ENCODE peak calls at places on chromosomes 6 and 20, in six cellular contexts. One of them, this sample, is unnamed.

GRCh38 chr6:41732601-41733348 is 2.6 kb downstream of the TFEB start:
- DNase-seq in kidney epithelial cell: no peak
- DNase-seq in cardiac muscle cell: no peak
- DNase-seq in CD8-positive, alpha-beta T cell: peak
- DNase-seq in heart left ventricle: no peak
- DNase-seq in GM13977: peak
- DNase-seq in this sample: no peak

GRCh38 chr6:24231578-24231977 is 105.6 kb downstream of the NRSN1 start:
- DNase-seq in GM13977: no peak
- DNase-seq in kidney epithelial cell: no peak
- DNase-seq in cardiac muscle cell: no peak
- DNase-seq in heart left ventricle: no peak
- DNase-seq in CD8-positive, alpha-beta T cell: no peak
- DNase-seq in this sample: no peak

GRCh38 chr6:149140137-149140909 is 177.2 kb upstream of the TAB2 start:
- DNase-seq in heart left ventricle: no peak
- DNase-seq in CD8-positive, alpha-beta T cell: peak
- DNase-seq in GM13977: peak
- DNase-seq in cardiac muscle cell: no peak
- DNase-seq in kidney epithelial cell: no peak
- DNase-seq in this sample: no peak

GRCh38 chr6:2794171-2794730 is 29.1 kb downstream of the WRNIP1 start:
- DNase-seq in GM13977: no peak
- DNase-seq in kidney epithelial cell: no peak
- DNase-seq in CD8-positive, alpha-beta T cell: no peak
- DNase-seq in heart left ventricle: no peak
- DNase-seq in cardiac muscle cell: no peak
- DNase-seq in this sample: peak

GRCh38 chr6:4924872-4925271 is 79.0 kb downstream of the RPP40 start:
- DNase-seq in kidney epithelial cell: no peak
- DNase-seq in cardiac muscle cell: no peak
- DNase-seq in CD8-positive, alpha-beta T cell: no peak
- DNase-seq in heart left ventricle: no peak
- DNase-seq in GM13977: no peak
- DNase-seq in this sample: no peak

GRCh38 chr20:62159835-62160234 is 16.3 kb downstream of the SS18L1 start:
- DNase-seq in cardiac muscle cell: no peak
- DNase-seq in heart left ventricle: no peak
- DNase-seq in GM13977: peak
- DNase-seq in CD8-positive, alpha-beta T cell: no peak
- DNase-seq in kidney epithelial cell: no peak
- DNase-seq in this sample: peak

GRCh38 chr6:6566766-6567165 is 21.8 kb upstream of the LY86 start:
- DNase-seq in cardiac muscle cell: no peak
- DNase-seq in CD8-positive, alpha-beta T cell: no peak
- DNase-seq in heart left ventricle: no peak
- DNase-seq in kidney epithelial cell: no peak
- DNase-seq in GM13977: no peak
- DNase-seq in this sample: no peak

GRCh38 chr6:21808551-21809181 is 215.1 kb downstream of the SOX4 start:
- DNase-seq in kidney epithelial cell: no peak
- DNase-seq in heart left ventricle: peak
- DNase-seq in GM13977: no peak
- DNase-seq in cardiac muscle cell: no peak
- DNase-seq in CD8-positive, alpha-beta T cell: no peak
- DNase-seq in this sample: no peak

GRCh38 chr20:38338849-38339520 is 7.3 kb upstream of the LBP start:
- DNase-seq in kidney epithelial cell: no peak
- DNase-seq in cardiac muscle cell: peak
- DNase-seq in CD8-positive, alpha-beta T cell: no peak
- DNase-seq in GM13977: no peak
- DNase-seq in heart left ventricle: no peak
- DNase-seq in this sample: peak
- TF ChIP-seq CTCF in kidney epithelial cell: peak
- TF ChIP-seq CTCF in cardiac muscle cell: peak
- TF ChIP-seq CTCF in CD8-positive, alpha-beta T cell: no peak
- TF ChIP-seq CTCF in GM13977: no peak
- TF ChIP-seq CTCF in heart left ventricle: no peak
- TF ChIP-seq CTCF in this sample: peak

GRCh38 chr20:17958326-17959256 is 10.0 kb downstream of the SNX5 start:
- DNase-seq in kidney epithelial cell: no peak
- DNase-seq in CD8-positive, alpha-beta T cell: no peak
- DNase-seq in cardiac muscle cell: no peak
- DNase-seq in GM13977: no peak
- DNase-seq in heart left ventricle: no peak
- DNase-seq in this sample: peak
- TF ChIP-seq CTCF in kidney epithelial cell: no peak
- TF ChIP-seq CTCF in CD8-positive, alpha-beta T cell: no peak
- TF ChIP-seq CTCF in cardiac muscle cell: peak
- TF ChIP-seq CTCF in GM13977: no peak
- TF ChIP-seq CTCF in heart left ventricle: peak
- TF ChIP-seq CTCF in this sample: peak

GRCh38 chr6:141313986-141314385 is 818.7 kb upstream of the GJE1 start:
- DNase-seq in GM13977: no peak
- DNase-seq in kidney epithelial cell: no peak
- DNase-seq in heart left ventricle: no peak
- DNase-seq in CD8-positive, alpha-beta T cell: no peak
- DNase-seq in cardiac muscle cell: no peak
- DNase-seq in this sample: no peak

GRCh38 chr6:141307309-141307998 is 825.3 kb upstream of the GJE1 start:
- DNase-seq in kidney epithelial cell: no peak
- DNase-seq in cardiac muscle cell: no peak
- DNase-seq in GM13977: no peak
- DNase-seq in heart left ventricle: no peak
- DNase-seq in CD8-positive, alpha-beta T cell: no peak
- DNase-seq in this sample: no peak

GRCh38 chr6:141303907-141304306 is 828.8 kb upstream of the GJE1 start:
- DNase-seq in cardiac muscle cell: no peak
- DNase-seq in GM13977: no peak
- DNase-seq in CD8-positive, alpha-beta T cell: no peak
- DNase-seq in kidney epithelial cell: no peak
- DNase-seq in heart left ventricle: no peak
- DNase-seq in this sample: no peak

DNA sequence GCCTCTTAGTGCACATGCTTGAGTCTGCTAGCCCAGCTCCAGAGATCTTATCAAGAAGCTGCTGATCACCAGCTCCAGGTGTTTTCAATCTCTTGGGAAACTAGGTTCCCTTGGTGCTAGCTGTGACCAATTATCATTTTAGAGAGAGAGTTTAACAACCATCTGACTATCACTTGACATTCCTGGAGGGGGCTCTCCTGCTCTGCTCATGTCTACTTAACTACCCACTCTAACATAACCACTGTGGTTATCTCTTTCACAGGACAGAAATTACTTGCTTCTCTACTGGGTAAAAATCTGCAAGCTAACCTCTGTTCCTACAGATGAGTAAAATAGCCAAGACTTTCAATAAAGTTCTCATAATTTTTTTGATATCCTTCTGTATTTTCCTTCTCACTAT is 823.4 kb upstream of the GJE1 start:
- DNase-seq in cardiac muscle cell: no peak
- DNase-seq in CD8-positive, alpha-beta T cell: no peak
- DNase-seq in heart left ventricle: no peak
- DNase-seq in GM13977: no peak
- DNase-seq in kidney epithelial cell: no peak
- DNase-seq in this sample: no peak
- TF ChIP-seq CTCF in cardiac muscle cell: no peak
- TF ChIP-seq CTCF in CD8-positive, alpha-beta T cell: no peak
- TF ChIP-seq CTCF in heart left ventricle: peak
- TF ChIP-seq CTCF in GM13977: peak
- TF ChIP-seq CTCF in kidney epithelial cell: no peak
- TF ChIP-seq CTCF in this sample: peak

DNA sequence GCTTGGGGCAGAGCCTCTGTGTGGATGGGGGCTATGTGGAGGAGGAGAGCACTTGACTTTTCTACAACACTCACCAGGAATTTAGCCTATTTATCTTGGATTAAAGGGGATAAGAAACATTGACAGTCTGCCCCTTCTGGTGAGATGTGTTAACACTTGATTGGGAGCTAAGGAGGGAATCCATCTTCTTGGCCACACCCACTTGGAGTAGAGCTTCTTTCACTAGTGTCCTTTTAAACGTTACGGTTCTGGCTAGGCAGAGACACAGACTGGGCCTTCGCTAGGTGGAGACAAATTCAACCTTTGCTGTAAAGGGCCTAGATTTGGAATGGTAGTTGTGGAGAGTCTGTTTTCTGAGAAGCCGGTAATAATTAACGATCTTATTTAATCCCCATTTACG is 15.5 kb upstream of the TPBG start:
- DNase-seq in cardiac muscle cell: no peak
- DNase-seq in GM13977: no peak
- DNase-seq in heart left ventricle: no peak
- DNase-seq in CD8-positive, alpha-beta T cell: no peak
- DNase-seq in kidney epithelial cell: no peak
- DNase-seq in this sample: no peak
- TF ChIP-seq CTCF in cardiac muscle cell: no peak
- TF ChIP-seq CTCF in GM13977: no peak
- TF ChIP-seq CTCF in heart left ventricle: no peak
- TF ChIP-seq CTCF in CD8-positive, alpha-beta T cell: no peak
- TF ChIP-seq CTCF in kidney epithelial cell: no peak
- TF ChIP-seq CTCF in this sample: no peak

This sample was measured in HFFc6.